ENCODE peak calls at places on chromosomes 12 and 14, in seven cellular contexts. K is upper lobe of right lung; E is neuronal stem cell; I is CD8-positive, alpha-beta T cell; F is heart left ventricle; L is right cardiac atrium; W is adrenal gland. B is an unnamed sample.
A peak's percentile ranks its signal among the peaks of the same experiment; 100 is the strongest.

GRCh38 chr12:80485222-80485987 is 41.4 kb downstream of the PTPRQ start:
- DNase-seq in K (no peak), E (no peak), I (no peak), F (no peak), L (no peak), W (no peak), B (no peak)

GRCh38 chr12:123445388-123446344 is 9.2 kb upstream of the RILPL2 start:
- DNase-seq in K (peak; percentile 71), E (no peak), I (no peak), F (peak; percentile 25), L (peak; percentile 73), W (no peak), B (peak; percentile 49)

GRCh38 chr14:103887557-103888115 is 40.3 kb upstream of the PPP1R13B start:
- DNase-seq in K (no peak), E (no peak), I (no peak), F (no peak), L (no peak), W (no peak), B (no peak)

GRCh38 chr14:89221109-89221508 is 195.9 kb downstream of the FOXN3 start:
- DNase-seq in K (no peak), E (no peak), I (no peak), F (no peak), L (no peak), W (no peak), B (no peak)

GRCh38 chr12:116529048-116529447 is 30.1 kb upstream of the MAP1LC3B2 start:
- DNase-seq in K (no peak), E (no peak), I (no peak), F (no peak), L (no peak), W (no peak), B (no peak)

GRCh38 chr12:40907115-40907521 is 214.9 kb downstream of the CNTN1 start:
- DNase-seq in K (no peak), E (no peak), I (no peak), F (no peak), L (no peak), W (no peak), B (no peak)

GRCh38 chr14:51014625-51015024 is 70.3 kb upstream of the PYGL start:
- DNase-seq in K (no peak), E (no peak), I (no peak), F (no peak), L (no peak), W (no peak), B (no peak)

GRCh38 chr14:54220122-54220691 is 176.6 kb upstream of the CDKN3 start:
- DNase-seq in K (no peak), E (no peak), I (no peak), F (peak; percentile 30), L (peak; percentile 73), W (no peak), B (no peak)

GRCh38 chr12:109861689-109862314 is 18.5 kb downstream of the GLTP start:
- DNase-seq in K (no peak), E (no peak), I (no peak), F (no peak), L (no peak), W (peak; percentile 34), B (no peak)

GRCh38 chr12:51600721-51601120 is 9.7 kb downstream of the SCN8A start:
- DNase-seq in K (no peak), E (no peak), I (no peak), F (no peak), L (no peak), W (no peak), B (no peak)

GRCh38 chr12:68559984-68560822 is 50.5 kb upstream of the RAP1B start:
- DNase-seq in K (no peak), E (no peak), I (no peak), F (peak; percentile 40), L (peak; percentile 68), W (peak; percentile 7), B (no peak)

GRCh38 chr14:100386121-100386520 is 63.0 kb downstream of the SLC25A47 start:
- DNase-seq in K (no peak), E (no peak), I (no peak), F (no peak), L (no peak), W (no peak), B (no peak)
- H3K27ac ChIP-seq in K (no peak overlapping the region), E (no peak overlapping the region), I (no peak overlapping the region), F (no peak overlapping the region), L (no peak overlapping the region), W (peak overlapping the region; percentile 6), B (no peak overlapping the region)

GRCh38 chr12:64681200-64682052 is 71.1 kb downstream of the RASSF3 start:
- DNase-seq in K (no peak), E (no peak), I (peak; percentile 46), F (no peak), L (no peak), W (no peak), B (no peak)
- H3K4me1 ChIP-seq in K (peaks cover 64% of the 10 kb centered on the region), E (peaks cover 7% of the 10 kb centered on the region), I (peaks cover 99% of the 10 kb centered on the region), F (peaks cover 46% of the 10 kb centered on the region), L (peaks cover 10% of the 10 kb centered on the region), W (peaks cover 55% of the 10 kb centered on the region), B (peaks cover 15% of the 10 kb centered on the region)

GRCh38 chr14:101875726-101876268 is 88.6 kb upstream of the DYNC1H1 start:
- DNase-seq in K (no peak), E (no peak), I (no peak), F (no peak), L (no peak), W (no peak), B (no peak)

GRCh38 chr14:101876539-101876938 is 87.8 kb upstream of the DYNC1H1 start:
- DNase-seq in K (peak; percentile 73), E (no peak), I (peak; percentile 65), F (peak; percentile 82), L (peak; percentile 76), W (peak; percentile 91), B (no peak)

GRCh38 chr14:101874001-101874400 is 90.4 kb upstream of the DYNC1H1 start:
- DNase-seq in K (no peak), E (no peak), I (no peak), F (no peak), L (no peak), W (no peak), B (no peak)

GRCh38 chr14:101873401-101873800 is 91.0 kb upstream of the DYNC1H1 start:
- DNase-seq in K (no peak), E (no peak), I (no peak), F (no peak), L (no peak), W (no peak), B (no peak)

DNA sequence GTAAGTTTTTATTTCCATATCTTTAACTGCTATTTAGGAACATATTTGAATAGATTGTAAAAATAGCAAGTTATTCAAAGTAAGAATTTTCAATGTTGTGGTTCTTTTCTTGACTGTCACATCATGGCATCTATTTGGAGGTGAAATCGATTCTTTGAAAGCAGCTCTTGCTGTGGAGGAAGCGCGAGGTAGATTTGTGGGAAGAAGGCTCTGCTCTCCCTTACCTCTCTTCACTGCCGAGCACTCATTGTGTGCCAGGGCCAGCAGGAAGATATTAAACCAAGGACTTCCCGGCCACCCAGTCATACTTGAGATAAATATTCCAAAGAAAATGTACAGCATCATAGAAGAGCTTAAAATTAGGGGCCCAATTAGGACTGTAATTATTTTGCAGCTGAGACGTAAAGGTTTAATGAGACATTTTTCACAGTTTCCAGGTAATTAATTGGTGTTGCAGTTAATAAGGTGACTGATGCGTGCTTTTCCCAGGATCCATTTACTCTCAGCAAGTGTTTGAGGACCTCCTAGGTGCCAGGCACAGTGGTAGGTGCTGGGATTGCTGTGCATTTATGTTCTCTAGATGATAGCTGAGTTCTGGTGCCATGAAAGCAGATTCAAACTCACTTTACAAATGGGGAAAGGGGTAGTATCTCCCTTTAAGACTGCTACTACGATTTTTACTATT is 89.2 kb upstream of the DYNC1H1 start:
- DNase-seq in K (no peak), E (no peak), I (no peak), F (no peak), L (no peak), W (no peak), B (no peak)
- H3K27ac ChIP-seq in K (no peak overlapping the region), E (no peak overlapping the region), I (peak overlapping the region; percentile 45), F (peak overlapping the region; percentile 75), L (no peak overlapping the region), W (peak overlapping the region; percentile 62), B (no peak overlapping the region)

GRCh38 chr12:21648378-21648777 is 9.3 kb downstream of the LDHB start:
- DNase-seq in K (no peak), E (no peak), I (no peak), F (no peak), L (no peak), W (no peak), B (no peak)
- H3K4me1 ChIP-seq in K (peaks cover 4% of the 10 kb centered on the region), E (peaks cover 8% of the 10 kb centered on the region), I (peaks cover 78% of the 10 kb centered on the region), F (peaks cover 13% of the 10 kb centered on the region), L (peaks cover 5% of the 10 kb centered on the region), W (peaks cover 10% of the 10 kb centered on the region), B (no peaks in the 10 kb centered on the region)

B was measured in SJSA1.